ENCODE peak calls at places on chromosomes 3 and 15, in five cellular contexts. J is AG04450, L is glutamatergic neuron, M is B cell, A is pancreas. Q is an unnamed sample.

GRCh38 chr3:187210555-187211327 is 13.5 kb downstream of the RTP1 start:
- DNase-seq in L (no peak), J (no peak), A (no peak), M (no peak), Q (no peak)

GRCh38 chr3:17969244-17969643 is 226.8 kb upstream of the TBC1D5 start:
- DNase-seq in A (no peak), M (no peak), L (no peak), J (no peak), Q (no peak)

GRCh38 chr3:177102526-177102925 is 94.8 kb downstream of the TBL1XR1 start:
- DNase-seq in J (no peak), A (no peak), L (no peak), M (no peak), Q (no peak)

GRCh38 chr15:79296583-79296982 is 14.1 kb downstream of the ANKRD34C start:
- DNase-seq in L (no peak), J (no peak), A (no peak), M (no peak), Q (no peak)

GRCh38 chr15:58369261-58369699 is 62.5 kb upstream of the LIPC start:
- DNase-seq in L (no peak), A (no peak), M (no peak), J (no peak), Q (no peak)

GRCh38 chr3:481680-482079 is 285.1 kb downstream of the CHL1 start:
- DNase-seq in A (no peak), L (no peak), M (no peak), J (no peak), Q (no peak)

GRCh38 chr3:188796122-188796631 is 375.6 kb upstream of the TPRG1 start:
- DNase-seq in A (no peak), M (peak; percentile 15), L (no peak), J (peak; percentile 76), Q (no peak)

GRCh38 chr15:58053236-58054153 is 12.0 kb downstream of the ALDH1A2 start:
- DNase-seq in A (no peak), J (no peak), L (no peak), M (no peak), Q (no peak)

GRCh38 chr15:83999396-84000120 is 236.0 kb upstream of the GOLGA6L4 start:
- DNase-seq in J (no peak), M (no peak), A (no peak), L (no peak), Q (no peak)

GRCh38 chr3:72274511-72275295 is 489.8 kb upstream of the PROK2 start:
- DNase-seq in M (peak; percentile 59), A (no peak), L (no peak), J (peak; percentile 51), Q (no peak)

GRCh38 chr3:176937546-176937945 is 259.7 kb downstream of the TBL1XR1 start:
- DNase-seq in J (no peak), M (no peak), L (no peak), A (no peak), Q (no peak)

GRCh38 chr3:42654331-42655201 is 1.1 kb downstream of the ZBTB47 start:
- DNase-seq in J (no peak), L (peak; percentile 71), A (peak; percentile 65), M (peak; percentile 76), Q (no peak)

GRCh38 chr3:172279191-172279640 is 169.0 kb downstream of the GHSR start:
- DNase-seq in J (no peak), A (no peak), L (no peak), M (no peak), Q (no peak)

GRCh38 chr3:33144433-33144832 is 30.6 kb downstream of the CRTAP start:
- DNase-seq in L (no peak), A (no peak), J (no peak), M (no peak), Q (no peak)

GRCh38 chr3:126851382-126851781 is 131.5 kb upstream of the PLXNA1 start:
- DNase-seq in L (no peak), M (no peak), A (no peak), J (no peak), Q (no peak)

GRCh38 chr15:74680461-74680860 is 15.4 kb downstream of the EDC3 start:
- DNase-seq in A (no peak), J (no peak), M (no peak), L (no peak), Q (no peak)

GRCh38 chr15:59879506-59879905 is 124.6 kb upstream of the FOXB1 start:
- DNase-seq in A (no peak), L (no peak), M (no peak), J (no peak), Q (no peak)

GRCh38 chr3:30751610-30752299 is 142.7 kb downstream of the GADL1 start:
- DNase-seq in A (no peak), L (peak; percentile 69), J (no peak), M (peak; percentile 10), Q (no peak)

GRCh38 chr3:170360916-170361315 is 3.4 kb downstream of the SKIL start:
- DNase-seq in J (no peak), L (no peak), A (no peak), M (no peak), Q (no peak)

GRCh38 chr3:137762674-137763593 is 1.2 kb upstream of the SOX14 start:
- DNase-seq in M (peak; percentile 7), L (peak; percentile 22), A (no peak), J (no peak), Q (peak; percentile 46)

GRCh38 chr15:68272797-68273271 is 4.7 kb upstream of the FEM1B start:
- DNase-seq in A (no peak), J (no peak), M (no peak), L (no peak), Q (no peak)

GRCh38 chr3:59180006-59180405 is 130.2 kb upstream of the CFAP20DC start:
- DNase-seq in J (no peak), M (no peak), A (no peak), L (no peak), Q (no peak)

GRCh38 chr15:66834863-66835557 is 133.0 kb downstream of the SMAD6 start:
- DNase-seq in L (no peak), A (no peak), J (no peak), M (no peak), Q (no peak)

GRCh38 chr3:102332205-102332604 is 102.6 kb upstream of the ZPLD1 start:
- DNase-seq in L (no peak), M (no peak), A (no peak), J (no peak), Q (no peak)

GRCh38 chr3:53803816-53804545 is 42.2 kb downstream of the CHDH start:
- DNase-seq in L (peak; percentile 15), A (no peak), J (no peak), M (no peak), Q (peak; percentile 64)

GRCh38 chr3:78820497-78820896 is 947.3 kb downstream of the ROBO1 start:
- DNase-seq in L (no peak), J (no peak), A (no peak), M (no peak), Q (no peak)

GRCh38 chr3:14808025-14808424 is 10.7 kb upstream of the FGD5 start:
- DNase-seq in L (no peak), A (no peak), J (no peak), M (no peak), Q (no peak)

GRCh38 chr15:101201411-101202174 is 50.3 kb downstream of the CHSY1 start:
- DNase-seq in L (peak; percentile 70), A (peak; percentile 40), J (peak; percentile 93), M (no peak), Q (peak; percentile 98)

GRCh38 chr15:24955549-24955929 is 752 bp downstream of the SNRPN start:
- DNase-seq in J (no peak), M (peak; percentile 14), L (no peak), A (peak; percentile 25), Q (no peak)

GRCh38 chr15:26075770-26076169 is 212.6 kb upstream of the ATP10A start:
- DNase-seq in A (no peak), L (no peak), M (no peak), J (no peak), Q (no peak)

GRCh38 chr15:40928351-40928974 is 677 bp upstream of the DLL4 start:
- DNase-seq in J (no peak), A (no peak), M (no peak), L (no peak), Q (no peak)

GRCh38 chr3:43372809-43373587 is 86.7 kb downstream of the SNRK start:
- DNase-seq in A (no peak), L (no peak), J (no peak), M (no peak), Q (no peak)

GRCh38 chr15:58182460-58183163 is 44.4 kb downstream of the AQP9 start:
- DNase-seq in L (peak; percentile 68), A (peak; percentile 6), J (peak; percentile 20), M (no peak), Q (no peak)

GRCh38 chr3:128412180-128413002 is 54.3 kb downstream of the DNAJB8 start:
- DNase-seq in J (no peak), L (no peak), M (no peak), A (no peak), Q (no peak)
- TF ChIP-seq CTCF in J (no peak), L (no peak), M (no peak), A (no peak), Q (no peak)

GRCh38 chr3:134857776-134858515 is 62.9 kb downstream of the EPHB1 start:
- DNase-seq in J (no peak), A (no peak), M (no peak), L (no peak), Q (no peak)
- TF ChIP-seq CTCF in J (no peak), A (no peak), M (no peak), L (no peak), Q (no peak)

DNA sequence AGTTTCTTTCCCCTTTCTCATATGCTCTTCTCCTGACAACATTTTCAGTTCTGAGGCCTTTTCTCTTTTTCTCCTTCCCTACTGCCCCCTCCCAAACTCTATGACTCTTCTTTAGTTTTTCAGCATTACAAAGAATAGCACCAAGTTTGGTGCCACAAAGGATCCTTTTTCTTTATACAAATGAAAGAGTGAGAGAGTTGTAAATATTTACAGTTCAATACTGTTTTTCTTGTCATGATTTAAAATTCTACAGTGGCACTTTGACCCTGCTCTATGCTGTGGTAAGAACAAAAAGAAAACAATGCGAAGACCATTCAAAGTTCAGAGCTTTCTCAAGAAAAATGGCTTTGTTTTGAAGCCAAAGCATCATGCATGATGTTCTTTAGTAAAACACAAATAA is 667.9 kb upstream of the SGO1 start:
- DNase-seq in M (no peak), A (no peak), J (no peak), L (no peak), Q (no peak)
- TF ChIP-seq CTCF in M (no peak), A (no peak), J (no peak), L (no peak), Q (no peak)

GRCh38 chr3:156609115-156609514 is 54.2 kb upstream of the SSR3 start:
- DNase-seq in A (no peak), L (no peak), M (no peak), J (no peak), Q (no peak)

GRCh38 chr3:156608601-156609000 is 53.7 kb upstream of the SSR3 start:
- DNase-seq in A (no peak), M (no peak), J (no peak), L (no peak), Q (no peak)

GRCh38 chr3:156611870-156612494 is 57.1 kb upstream of the SSR3 start:
- DNase-seq in M (no peak), L (no peak), A (no peak), J (no peak), Q (no peak)

GRCh38 chr3:156610154-156610553 is 55.2 kb upstream of the SSR3 start:
- DNase-seq in L (no peak), M (no peak), J (no peak), A (no peak), Q (no peak)

GRCh38 chr3:156609546-156609945 is 54.6 kb upstream of the SSR3 start:
- DNase-seq in A (no peak), M (no peak), J (no peak), L (no peak), Q (no peak)
- TF ChIP-seq CTCF in A (no peak), M (no peak), J (no peak), L (no peak), Q (no peak)

GRCh38 chr3:139564290-139564861 is 24.8 kb upstream of the RBP1 start:
- DNase-seq in M (no peak), J (no peak), L (peak; percentile 54), A (no peak), Q (no peak)
- TF ChIP-seq CTCF in M (no peak), J (no peak), L (peak; percentile 3), A (no peak), Q (peak; percentile 72)